ENCODE peak calls at places on chromosomes 7 and 10, in four cellular contexts. Y is AG09319, M is H9, U is fibroblast of mammary gland. J is an unnamed sample.

GRCh38 chr7:100444311-100445278 is 8.3 kb upstream of the PPP1R35 start:
- DNase-seq in Y (no peak), M (peak), U (peak), J (peak)

GRCh38 chr7:22147113-22147512 is 201.4 kb upstream of the CDCA7L start:
- DNase-seq in Y (no peak), M (no peak), U (peak), J (no peak)

GRCh38 chr7:96084880-96085551 is 236.9 kb downstream of the SLC25A13 start:
- DNase-seq in Y (no peak), M (no peak), U (peak), J (peak)

GRCh38 chr10:129968937-129969527 is 5.0 kb upstream of the EBF3 start:
- DNase-seq in Y (no peak), M (peak), U (peak), J (peak)

GRCh38 chr7:100483728-100484635 is at the start of gene NYAP1:
- DNase-seq in Y (no peak), M (peak), U (no peak), J (peak)

GRCh38 chr7:124723012-124723411 is 42.6 kb downstream of the GPR37 start:
- DNase-seq in Y (no peak), M (no peak), U (peak), J (peak)

GRCh38 chr7:118648002-118648401 is 423.5 kb downstream of the ANKRD7 start:
- DNase-seq in Y (no peak), M (no peak), U (no peak), J (no peak)

GRCh38 chr10:34710391-34710751 is 104.7 kb downstream of the PARD3 start:
- DNase-seq in Y (no peak), M (no peak), U (peak), J (peak)

GRCh38 chr10:88702848-88703597 is 3.0 kb upstream of the LIPK start:
- DNase-seq in Y (no peak), M (peak), U (peak), J (peak)

GRCh38 chr7:21642422-21642821 is 99.6 kb downstream of the DNAH11 start:
- DNase-seq in Y (no peak), M (no peak), U (no peak), J (no peak)

GRCh38 chr7:105130048-105130447 is 116.0 kb downstream of the KMT2E start:
- DNase-seq in Y (no peak), M (no peak), U (no peak), J (no peak)

GRCh38 chr7:12074889-12075288 is 136.2 kb upstream of the TMEM106B start:
- DNase-seq in Y (no peak), M (no peak), U (no peak), J (no peak)

GRCh38 chr7:151031011-151031410 is 2.8 kb downstream of the ABCB8 start:
- DNase-seq in Y (no peak), M (no peak), U (no peak), J (no peak)

GRCh38 chr7:151034312-151035023 is 6.2 kb downstream of the ABCB8 start:
- DNase-seq in Y (no peak), M (no peak), U (no peak), J (no peak)

GRCh38 chr7:151033864-151034249 is 5.6 kb downstream of the ABCB8 start:
- DNase-seq in Y (no peak), M (no peak), U (no peak), J (no peak)

GRCh38 chr7:151035024-151035717 is 6.9 kb downstream of the ABCB8 start:
- DNase-seq in Y (no peak), M (no peak), U (no peak), J (no peak)

GRCh38 chr7:151032936-151033863 is 5.0 kb downstream of the ABCB8 start:
- DNase-seq in Y (no peak), M (no peak), U (no peak), J (no peak)
- TF ChIP-seq CTCF in Y (no peak), M (peak), U (no peak), J (no peak)

GRCh38 chr10:17115683-17116082 is 13.9 kb downstream of the CUBN start:
- DNase-seq in Y (no peak), M (no peak), U (peak), J (peak)
- TF ChIP-seq CTCF in Y (no peak), M (no peak), U (peak), J (peak)

GRCh38 chr10:46222364-46222935 is 64.3 kb upstream of the ANTXRL start:
- DNase-seq in Y (no peak), M (no peak), U (peak), J (no peak)

GRCh38 chr10:46218921-46219320 is 67.9 kb upstream of the ANTXRL start:
- DNase-seq in Y (no peak), M (no peak), U (no peak), J (no peak)

GRCh38 chr10:46223064-46223480 is 63.7 kb upstream of the ANTXRL start:
- DNase-seq in Y (no peak), M (peak), U (no peak), J (no peak)

GRCh38 chr10:46220187-46220586 is 66.6 kb upstream of the ANTXRL start:
- DNase-seq in Y (no peak), M (peak), U (no peak), J (no peak)

DNA sequence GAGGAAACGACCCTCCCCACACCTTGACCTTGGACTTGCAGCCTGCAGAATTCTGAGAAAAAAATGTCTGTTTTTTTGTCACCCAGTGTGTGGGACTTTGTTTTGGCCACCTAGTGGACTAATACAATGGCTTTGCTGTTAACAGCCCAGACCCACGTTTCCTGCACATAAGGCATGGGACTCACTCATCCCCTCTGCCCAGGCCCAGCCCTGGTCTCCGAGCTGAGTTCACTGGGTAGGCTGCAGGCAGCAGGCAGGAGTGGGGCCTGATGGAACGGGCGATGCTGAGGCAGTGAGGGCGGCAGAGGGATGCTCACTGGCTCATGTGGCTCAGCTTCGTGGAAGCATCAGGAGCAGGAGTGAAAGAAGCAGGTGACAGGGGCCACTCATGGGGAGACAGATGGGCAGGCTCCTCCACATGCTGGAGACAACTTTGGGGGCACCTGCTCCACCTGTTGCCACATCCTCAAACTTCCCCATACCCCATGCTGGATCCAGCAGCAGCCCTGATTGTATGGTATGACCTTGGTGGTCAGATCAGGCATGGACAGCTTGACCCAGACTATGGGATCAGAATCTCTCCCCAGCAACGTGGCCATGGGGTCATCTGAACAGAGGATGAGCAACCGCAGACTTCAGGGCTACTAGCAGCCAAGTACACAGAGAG is 65.8 kb upstream of the ANTXRL start:
- DNase-seq in Y (no peak), M (peak), U (no peak), J (no peak)
- TF ChIP-seq CTCF in Y (no peak), M (peak), U (no peak), J (no peak)

GRCh38 chr10:71985542-71986250 is 21.5 kb downstream of the CHST3 start:
- DNase-seq in Y (no peak), M (no peak), U (peak), J (peak)
- TF ChIP-seq CTCF in Y (no peak), M (no peak), U (peak), J (no peak)

GRCh38 chr7:151783958-151784575 is 92.8 kb downstream of the PRKAG2 start:
- DNase-seq in Y (no peak), M (no peak), U (no peak), J (no peak)

GRCh38 chr7:151786241-151786640 is 90.7 kb downstream of the PRKAG2 start:
- DNase-seq in Y (no peak), M (no peak), U (no peak), J (no peak)

GRCh38 chr7:151782598-151783448 is 94.1 kb downstream of the PRKAG2 start:
- DNase-seq in Y (peak), M (peak), U (peak), J (peak)

GRCh38 chr7:151785681-151785965 is 91.3 kb downstream of the PRKAG2 start:
- DNase-seq in Y (no peak), M (no peak), U (no peak), J (no peak)

GRCh38 chr7:151784843-151785680 is 91.9 kb downstream of the PRKAG2 start:
- DNase-seq in Y (no peak), M (no peak), U (no peak), J (no peak)
- TF ChIP-seq CTCF in Y (no peak), M (no peak), U (no peak), J (no peak)

DNA sequence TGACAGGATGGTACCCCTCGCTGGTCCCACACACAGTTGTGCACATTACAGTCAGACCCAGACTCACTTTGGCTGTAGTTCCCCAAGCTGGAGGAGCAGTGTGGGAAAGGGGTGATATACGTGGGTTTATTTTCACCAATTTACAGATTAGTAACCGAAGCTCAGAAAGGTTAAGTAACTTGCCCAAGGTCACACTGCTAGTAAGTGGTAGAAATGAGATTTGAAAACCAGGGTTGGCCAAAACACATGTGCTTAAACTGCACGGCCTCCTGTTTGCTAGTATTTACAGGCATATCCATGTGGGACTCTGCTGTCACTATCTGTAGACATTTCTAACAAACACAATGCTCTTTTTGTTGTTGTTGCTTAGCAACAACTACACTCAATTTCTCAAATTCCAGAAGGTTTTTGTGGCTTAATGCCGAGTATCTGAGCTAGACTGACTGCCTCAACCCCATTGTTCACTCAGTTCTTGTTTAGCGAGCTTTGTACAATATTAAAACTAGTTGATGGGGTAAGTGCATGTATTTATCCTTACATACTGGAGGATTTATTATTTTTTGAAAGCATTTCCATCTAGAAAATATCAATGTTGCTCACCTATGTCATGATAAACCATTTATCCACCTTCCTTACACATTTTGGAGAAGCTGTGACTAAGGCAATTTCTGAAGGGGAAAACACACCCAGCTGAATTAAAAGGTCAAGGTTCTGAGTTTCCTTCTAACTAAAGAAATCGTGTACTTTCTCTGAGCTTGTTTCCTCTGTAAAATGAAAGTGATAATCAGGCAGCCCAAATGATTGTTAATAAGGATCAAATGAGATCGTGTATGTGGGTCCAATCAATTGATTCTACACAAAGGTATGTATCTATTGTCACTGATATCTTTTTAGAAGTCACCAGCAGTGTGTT is 5.3 kb upstream of the TMEM139 start:
- DNase-seq in Y (peak), M (no peak), U (peak), J (no peak)
- TF ChIP-seq CTCF in Y (no peak), M (no peak), U (no peak), J (no peak)

GRCh38 chr7:103990991-103991390 is 1.5 kb upstream of the RELN start:
- DNase-seq in Y (no peak), M (no peak), U (no peak), J (no peak)
- TF ChIP-seq CTCF in Y (no peak), M (no peak), U (no peak), J (no peak)

GRCh38 chr7:8274589-8274988 is 12.6 kb upstream of the ICA1 start:
- DNase-seq in Y (no peak), M (no peak), U (no peak), J (no peak)

GRCh38 chr7:8282871-8283270 is 20.9 kb upstream of the ICA1 start:
- DNase-seq in Y (no peak), M (no peak), U (no peak), J (no peak)

GRCh38 chr7:8278183-8278582 is 16.2 kb upstream of the ICA1 start:
- DNase-seq in Y (no peak), M (no peak), U (no peak), J (no peak)

GRCh38 chr7:8282162-8282561 is 20.2 kb upstream of the ICA1 start:
- DNase-seq in Y (no peak), M (no peak), U (no peak), J (no peak)

GRCh38 chr7:8277394-8277982 is 15.5 kb upstream of the ICA1 start:
- DNase-seq in Y (no peak), M (no peak), U (no peak), J (no peak)
- TF ChIP-seq CTCF in Y (no peak), M (peak), U (peak), J (no peak)

DNA sequence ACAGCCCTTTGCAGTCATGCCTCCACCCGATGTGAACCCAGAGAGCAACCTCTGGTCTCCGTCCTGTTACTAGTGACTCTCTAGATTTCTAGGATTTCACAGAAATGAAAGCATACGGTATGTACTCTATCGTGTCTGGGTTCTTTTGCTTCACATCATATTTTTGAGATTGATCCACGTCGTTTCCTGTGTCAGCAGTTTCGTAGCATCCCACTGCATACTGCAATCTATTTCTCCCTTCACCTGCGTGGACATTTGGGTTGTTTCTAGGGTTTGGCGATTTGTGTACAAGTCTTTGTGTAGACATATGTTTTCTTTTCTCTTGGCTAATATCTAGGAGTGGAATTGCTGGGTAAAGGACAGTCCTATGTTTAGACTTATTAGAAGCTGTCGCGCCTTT is 119.8 kb upstream of the PCBD1 start:
- DNase-seq in Y (no peak), M (no peak), U (no peak), J (no peak)
- TF ChIP-seq CTCF in Y (no peak), M (no peak), U (no peak), J (no peak)

J was measured in foreskin fibroblast.